ENCODE peak calls at places on chromosomes 3 and 15, in four cellular contexts. P, Z, R and B are unnamed samples.

GRCh38 chr3:134197681-134198261 is 52.9 kb downstream of the RYK start:
- DNase-seq in P (peak), Z (peak), R (peak), B (no peak)

GRCh38 chr15:78811124-78811824 is at the start of gene ADAMTS7:
- DNase-seq in P (peak), Z (peak), R (no peak), B (peak)

GRCh38 chr15:40323953-40324937 is 753 bp downstream of the INAFM2 start:
- DNase-seq in P (peak), Z (peak), R (no peak), B (no peak)

GRCh38 chr15:70264014-70264492 is 166.3 kb upstream of the TLE3 start:
- DNase-seq in P (peak), Z (no peak), R (no peak), B (no peak)

GRCh38 chr3:71201939-71202338 is 381.6 kb downstream of the FOXP1 start:
- DNase-seq in P (no peak), Z (no peak), R (no peak), B (no peak)

GRCh38 chr3:193593666-193594025 is 638 bp downstream of the OPA1 start:
- DNase-seq in P (peak), Z (peak), R (no peak), B (no peak)

GRCh38 chr3:188266581-188267274 is 112.8 kb downstream of the LPP start:
- DNase-seq in P (no peak), Z (no peak), R (no peak), B (no peak)

GRCh38 chr3:188507244-188507720 is 353.3 kb downstream of the LPP start:
- DNase-seq in P (no peak), Z (no peak), R (no peak), B (no peak)

GRCh38 chr3:179750720-179751328 is 98.0 kb downstream of the USP13 start:
- DNase-seq in P (peak), Z (peak), R (no peak), B (no peak)

GRCh38 chr3:196969001-196969659 is 497 bp upstream of the PIGZ start:
- DNase-seq in P (peak), Z (peak), R (no peak), B (no peak)

GRCh38 chr3:177203689-177204395 is 6.6 kb upstream of the TBL1XR1 start:
- DNase-seq in P (no peak), Z (no peak), R (no peak), B (no peak)

GRCh38 chr15:48796930-48797329 is 13.9 kb downstream of the CEP152 start:
- DNase-seq in P (no peak), Z (no peak), R (no peak), B (no peak)

GRCh38 chr3:3212781-3213416 is 33.4 kb upstream of the CRBN start:
- DNase-seq in P (no peak), Z (no peak), R (no peak), B (no peak)

GRCh38 chr15:33848011-33848410 is 120.3 kb upstream of the CHRM5 start:
- DNase-seq in P (no peak), Z (no peak), R (no peak), B (no peak)

GRCh38 chr15:57112178-57112577 is 193.7 kb downstream of the TCF12 start:
- DNase-seq in P (no peak), Z (no peak), R (no peak), B (no peak)

GRCh38 chr15:46061002-46061401 is 426.2 kb downstream of the SQOR start:
- DNase-seq in P (no peak), Z (no peak), R (no peak), B (no peak)

GRCh38 chr3:134971359-134971758 is 176.3 kb downstream of the EPHB1 start:
- DNase-seq in P (peak), Z (no peak), R (no peak), B (no peak)

GRCh38 chr3:12336099-12336498 is 47.2 kb downstream of the PPARG start:
- DNase-seq in P (no peak), Z (no peak), R (no peak), B (no peak)

GRCh38 chr15:90924375-90924774 is 8.0 kb downstream of the HDDC3 start:
- DNase-seq in P (no peak), Z (no peak), R (peak), B (no peak)

GRCh38 chr3:194323785-194324735 is 27.1 kb downstream of the CPN2 start:
- DNase-seq in P (peak), Z (peak), R (no peak), B (peak)

GRCh38 chr3:47283193-47283537 is 421 bp downstream of the KLHL18 start:
- DNase-seq in P (no peak), Z (no peak), R (no peak), B (no peak)

GRCh38 chr15:73822998-73823397 is 50.4 kb upstream of the TBC1D21 start:
- DNase-seq in P (peak), Z (no peak), R (no peak), B (no peak)

GRCh38 chr3:120382941-120383447 is 33.8 kb upstream of the LRRC58 start:
- DNase-seq in P (no peak), Z (no peak), R (no peak), B (no peak)
- TF ChIP-seq CTCF in P (no peak), Z (no peak), R (no peak), B (no peak)

DNA sequence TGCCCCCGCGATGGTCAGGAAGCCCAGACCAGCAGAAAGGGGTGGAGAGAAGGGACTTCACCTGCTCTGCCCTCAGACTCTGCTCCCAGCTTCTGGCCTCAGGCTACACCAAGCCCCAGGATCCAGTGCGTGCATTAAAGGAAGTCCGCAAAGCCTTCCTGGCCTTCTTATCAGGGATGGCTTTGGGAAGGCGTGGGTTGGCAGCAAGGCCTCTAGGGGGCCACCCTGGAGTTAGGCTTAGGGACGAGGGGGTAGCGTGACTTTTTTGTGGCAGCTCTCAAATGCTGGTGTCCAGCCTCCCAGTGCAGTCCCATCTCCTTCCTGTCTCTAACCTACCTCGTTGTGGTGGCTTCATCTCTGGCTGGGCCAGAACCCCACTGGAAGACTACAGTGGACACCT is 18.9 kb upstream of the RPL29 start:
- DNase-seq in P (peak), Z (peak), R (no peak), B (peak)
- TF ChIP-seq CTCF in P (peak), Z (peak), R (peak), B (peak)

DNA sequence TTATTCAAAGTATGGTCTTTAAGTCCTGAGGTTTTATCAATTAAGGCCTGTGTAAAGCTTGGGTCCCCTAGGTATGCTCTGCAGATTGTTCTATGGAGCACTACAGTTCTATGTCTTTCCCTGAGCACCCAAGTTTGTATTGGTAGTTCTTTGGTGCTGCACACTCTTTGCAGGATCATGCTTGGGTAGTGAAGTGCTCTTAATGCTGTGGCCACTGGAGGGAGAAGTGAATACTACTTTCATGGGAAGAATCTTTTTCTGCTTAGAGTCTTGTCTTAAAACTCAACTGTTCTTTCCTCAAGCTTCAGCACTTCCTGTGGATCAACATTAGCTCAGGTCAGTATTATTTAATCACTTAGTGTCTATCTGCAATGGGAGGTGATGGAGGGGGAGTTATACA is 93.6 kb upstream of the CFAP20DC start:
- DNase-seq in P (no peak), Z (no peak), R (no peak), B (no peak)
- TF ChIP-seq CTCF in P (peak), Z (peak), R (peak), B (peak)

GRCh38 chr3:99686955-99687612 is 48.7 kb downstream of the COL8A1 start:
- DNase-seq in P (peak), Z (peak), R (no peak), B (peak)
- TF ChIP-seq CTCF in P (peak), Z (peak), R (peak), B (peak)

DNA sequence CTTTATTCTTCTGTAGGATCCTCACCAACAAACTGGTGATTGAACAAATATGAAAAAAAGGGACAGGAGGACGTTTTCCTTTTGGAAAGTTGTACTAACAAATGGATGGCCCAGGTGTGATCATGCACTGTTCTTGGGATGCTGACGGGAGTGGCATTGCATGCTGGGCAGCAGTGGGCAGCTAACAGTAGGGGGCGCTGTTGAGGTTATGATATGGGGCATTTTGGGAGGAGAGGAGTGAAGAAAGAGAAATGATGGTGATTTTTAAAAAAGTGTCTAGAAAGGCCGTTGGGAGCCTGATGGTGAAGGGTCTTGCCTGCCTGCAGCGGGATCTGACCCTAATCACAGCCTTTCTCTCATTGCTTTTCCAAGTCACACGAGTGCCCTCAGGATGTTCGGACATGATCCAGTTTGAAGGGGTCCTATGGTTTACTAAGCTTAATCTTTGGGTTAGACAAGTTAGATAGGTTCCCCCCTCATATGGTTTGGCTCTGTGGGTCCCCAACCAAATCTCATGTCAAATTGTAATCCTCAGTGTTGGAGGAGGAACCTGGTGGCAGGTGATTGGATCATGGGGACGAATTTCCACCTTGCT is 46.2 kb upstream of the PRTG start:
- DNase-seq in P (peak), Z (peak), R (no peak), B (peak)
- TF ChIP-seq CTCF in P (peak), Z (peak), R (peak), B (peak)

GRCh38 chr3:129025108-129025507 is 24.0 kb downstream of the EFCC1 start:
- DNase-seq in P (no peak), Z (no peak), R (no peak), B (no peak)

GRCh38 chr3:129028866-129029265 is 27.8 kb downstream of the EFCC1 start:
- DNase-seq in P (no peak), Z (no peak), R (no peak), B (no peak)

GRCh38 chr3:129027544-129027880 is 26.4 kb downstream of the EFCC1 start:
- DNase-seq in P (no peak), Z (no peak), R (no peak), B (no peak)

GRCh38 chr3:129025691-129026435 is 24.8 kb downstream of the EFCC1 start:
- DNase-seq in P (no peak), Z (no peak), R (no peak), B (no peak)

DNA sequence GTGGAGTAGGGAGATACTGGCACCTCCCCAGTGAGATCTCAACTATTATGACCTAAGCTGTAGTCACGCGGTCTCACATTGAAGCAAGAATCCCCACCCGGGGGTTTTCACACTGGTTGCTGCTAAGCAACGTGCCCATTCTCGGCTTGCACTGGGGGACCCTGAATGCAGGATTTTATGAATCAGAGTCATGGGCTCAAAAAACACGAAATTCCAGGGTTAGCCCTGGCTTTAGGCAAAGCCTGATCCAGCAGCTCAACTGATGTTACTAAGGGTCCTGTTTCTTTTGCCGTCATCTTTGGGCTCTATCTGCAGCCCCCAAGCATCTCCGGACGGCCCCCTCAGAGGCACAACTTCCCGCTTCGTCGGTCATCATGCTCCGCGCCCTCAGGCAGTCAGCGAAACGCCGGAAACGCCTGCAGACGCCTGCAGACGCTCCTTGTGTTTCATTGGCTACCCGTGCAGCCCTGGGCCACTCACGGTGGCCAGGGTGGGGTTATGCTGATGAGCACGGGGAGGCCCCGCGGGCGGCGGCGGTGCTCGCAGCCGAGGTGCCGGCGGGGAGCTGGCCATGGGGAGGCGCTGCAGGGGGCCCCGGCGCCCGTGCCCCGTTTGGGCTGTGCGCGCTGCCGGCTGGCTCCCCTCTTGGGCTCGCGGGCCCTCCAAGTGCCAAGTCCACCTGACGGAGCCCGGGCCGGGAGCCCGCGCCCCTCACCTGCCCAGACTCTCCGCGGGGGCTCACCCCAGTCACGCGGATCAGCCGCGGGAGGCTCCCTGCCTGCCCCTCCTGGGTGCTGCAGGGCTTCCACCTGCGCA is 25.8 kb downstream of the EFCC1 start:
- DNase-seq in P (peak), Z (peak), R (peak), B (peak)
- TF ChIP-seq CTCF in P (peak), Z (peak), R (peak), B (peak)

DNA sequence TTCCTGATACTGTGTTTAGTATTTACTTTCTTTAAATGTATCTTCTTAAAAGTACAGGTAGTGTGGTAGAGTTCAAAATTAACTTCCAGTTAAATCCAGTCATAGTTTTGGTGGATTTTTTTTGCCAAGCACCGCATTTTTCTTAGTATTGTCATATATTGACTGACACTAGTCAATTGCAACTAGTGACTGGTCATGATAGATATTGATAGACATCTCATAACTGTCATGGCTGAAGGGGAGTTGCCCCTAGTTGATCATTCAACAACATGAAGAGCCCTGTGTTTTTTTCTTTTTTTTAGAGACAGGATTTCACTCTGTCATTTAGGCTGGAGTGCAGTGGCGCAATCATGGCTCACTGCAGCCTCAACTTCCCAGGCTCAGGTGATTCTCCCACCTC is 22.1 kb downstream of the RAB8B start:
- DNase-seq in P (no peak), Z (no peak), R (no peak), B (no peak)
- TF ChIP-seq CTCF in P (no peak), Z (no peak), R (no peak), B (no peak)

GRCh38 chr15:84940399-84940798 is 41.3 kb upstream of the PDE8A start:
- DNase-seq in P (no peak), Z (no peak), R (no peak), B (no peak)

GRCh38 chr15:84938726-84939125 is 42.9 kb upstream of the PDE8A start:
- DNase-seq in P (no peak), Z (no peak), R (no peak), B (no peak)

GRCh38 chr15:84929795-84930371 is 45.4 kb downstream of the SLC28A1 start:
- DNase-seq in P (no peak), Z (peak), R (no peak), B (no peak)

GRCh38 chr15:84937144-84937543 is 44.5 kb upstream of the PDE8A start:
- DNase-seq in P (no peak), Z (peak), R (no peak), B (no peak)

DNA sequence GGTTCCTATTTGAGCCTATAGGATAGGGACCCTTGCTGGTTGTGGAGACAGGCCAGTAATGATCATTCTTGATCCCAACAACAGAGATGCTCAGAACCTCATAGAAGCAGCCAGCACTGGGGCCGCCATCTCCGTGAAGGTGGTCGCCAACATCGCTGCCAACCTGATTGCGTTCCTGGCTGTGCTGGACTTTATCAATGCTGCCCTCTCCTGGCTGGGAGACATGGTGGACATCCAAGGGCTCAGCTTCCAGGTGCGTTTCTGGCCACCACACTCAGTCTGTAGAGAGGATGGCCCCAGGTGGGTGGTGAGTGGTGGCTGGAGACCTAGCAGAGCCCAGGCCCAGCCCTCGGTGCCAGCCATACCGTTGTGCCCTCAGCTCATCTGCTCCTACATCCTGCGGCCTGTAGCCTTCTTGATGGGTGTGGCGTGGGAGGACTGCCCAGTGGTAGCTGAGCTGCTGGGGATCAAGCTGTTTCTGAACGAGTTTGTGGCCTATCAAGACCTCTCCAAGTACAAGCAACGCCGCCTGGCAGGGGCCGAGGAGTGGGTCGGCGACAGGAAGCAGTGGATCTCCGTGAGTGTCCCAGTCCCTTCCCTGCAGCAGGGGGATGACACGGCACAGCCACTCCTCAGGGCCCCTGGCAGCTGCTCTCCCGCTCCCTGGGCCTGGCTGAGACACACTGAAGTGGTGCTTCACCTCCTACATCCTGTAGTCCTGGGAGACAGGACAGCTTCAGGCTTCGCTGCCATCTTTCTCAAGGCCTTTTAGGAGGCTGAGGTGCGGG is 46.5 kb upstream of the PDE8A start:
- DNase-seq in P (peak), Z (no peak), R (no peak), B (peak)
- TF ChIP-seq CTCF in P (peak), Z (peak), R (no peak), B (peak)

DNA sequence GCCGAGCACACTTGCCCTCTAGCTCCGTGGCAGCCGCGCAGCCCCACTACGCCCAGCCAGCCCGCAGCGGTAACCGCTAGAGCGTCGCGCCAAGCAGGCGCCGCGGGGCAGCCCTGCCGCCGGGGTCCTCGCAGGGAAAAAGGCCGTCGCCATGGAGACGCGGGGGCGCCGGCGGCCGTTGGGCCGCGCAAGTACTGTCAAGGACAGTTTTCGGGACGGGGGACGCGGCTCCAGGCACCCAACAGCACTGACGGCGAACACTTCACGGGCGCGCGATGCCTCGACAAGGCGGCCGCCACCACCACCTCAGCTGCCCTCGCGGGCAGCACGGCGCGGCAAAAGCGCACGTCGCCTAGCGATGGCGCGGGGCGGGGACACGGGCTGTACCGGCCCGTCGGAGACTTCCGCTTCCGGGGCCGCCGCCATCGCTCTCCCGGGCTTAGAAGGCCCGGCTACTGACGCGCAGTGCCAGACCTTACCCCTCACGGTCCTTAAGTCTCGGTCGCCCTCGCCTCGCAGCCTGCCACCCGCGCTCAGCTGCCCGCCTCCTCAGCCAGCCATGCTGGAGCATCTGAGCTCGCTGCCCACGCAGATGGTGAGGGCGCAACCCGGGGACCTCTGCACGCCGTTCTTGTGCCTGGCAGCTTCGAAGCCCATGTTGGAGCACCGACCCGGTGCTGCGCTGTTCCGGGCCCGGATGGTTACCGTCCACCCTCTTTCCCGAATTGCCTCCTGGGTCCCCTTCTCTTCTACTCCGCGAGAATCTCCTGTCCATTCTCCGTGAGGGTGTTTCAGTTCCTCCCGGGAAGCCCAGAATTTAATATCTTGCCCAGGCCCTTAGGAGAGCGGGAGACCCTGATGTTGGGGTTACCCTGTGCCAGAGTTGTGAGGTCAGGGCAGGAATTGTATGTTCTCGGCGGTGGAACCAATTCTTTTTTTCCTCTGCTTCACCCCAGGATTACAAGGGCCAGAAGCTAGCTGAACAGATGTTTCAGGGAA is at the start of the genes GLT8D1 and SPCS1:
- DNase-seq in P (peak), Z (peak), R (no peak), B (peak)
- TF ChIP-seq CTCF in P (no peak), Z (no peak), R (no peak), B (no peak)